ENCODE peak calls at places on chromosomes 2 and 18, in six cellular contexts. D, S, A, G, J and F are unnamed samples. For H3K4me1, the result is how much of the 10 kb centered on the place peaks cover.

GRCh38 chr2:10778724-10779115 is 33.9 kb downstream of the PDIA6 start:
- DNase-seq in A (no peak), D (no peak), S (no peak), G (no peak), J (no peak), F (no peak)

GRCh38 chr2:36556847-36557246 is 41.1 kb downstream of the FEZ2 start:
- DNase-seq in A (no peak), J (no peak), G (no peak), D (no peak), S (no peak), F (no peak)

GRCh38 chr18:49838381-49838780 is 25.0 kb upstream of the ACAA2 start:
- DNase-seq in A (no peak), S (no peak), G (no peak), D (no peak), J (no peak), F (no peak)

GRCh38 chr18:79911009-79911870 is 40.2 kb downstream of the SLC66A2 start:
- DNase-seq in S (no peak), G (no peak), A (no peak), D (peak), J (no peak), F (no peak)

GRCh38 chr18:57475903-57476302 is 40.7 kb downstream of the ONECUT2 start:
- DNase-seq in A (no peak), D (no peak), G (no peak), S (no peak), J (no peak), F (no peak)

GRCh38 chr18:58649966-58650816 is 21.1 kb upstream of the MALT1 start:
- DNase-seq in J (no peak), G (no peak), D (no peak), A (no peak), S (no peak), F (no peak)

GRCh38 chr2:72948431-72948830 is 31.1 kb downstream of the EMX1 start:
- DNase-seq in J (no peak), G (no peak), D (no peak), A (no peak), S (no peak), F (no peak)

GRCh38 chr2:215736653-215737290 is 276.6 kb downstream of the MREG start:
- DNase-seq in D (no peak), G (no peak), J (peak), S (no peak), A (no peak), F (peak)

GRCh38 chr2:209334188-209335017 is 89.4 kb upstream of the MAP2 start:
- DNase-seq in D (peak), A (peak), J (peak), G (no peak), S (no peak), F (peak)

GRCh38 chr2:16249269-16250055 is 309.1 kb downstream of the MYCN start:
- DNase-seq in S (no peak), D (no peak), J (no peak), A (no peak), G (no peak), F (no peak)

GRCh38 chr2:27152796-27153464 is 4.1 kb downstream of the TCF23 start:
- DNase-seq in S (no peak), G (no peak), A (no peak), D (no peak), J (no peak), F (no peak)

GRCh38 chr2:143296089-143296488 is 166.9 kb downstream of the ARHGAP15 start:
- DNase-seq in S (no peak), J (no peak), D (no peak), G (no peak), A (no peak), F (no peak)

GRCh38 chr18:63997041-63997440 is 27.2 kb downstream of the SERPINB8 start:
- DNase-seq in D (no peak), S (no peak), G (no peak), A (no peak), J (no peak), F (no peak)

GRCh38 chr2:28347596-28347995 is 45.1 kb upstream of the FOSL2 start:
- DNase-seq in G (no peak), J (no peak), A (no peak), D (peak), S (no peak), F (no peak)

GRCh38 chr2:33014268-33014667 is 67.5 kb downstream of the LTBP1 start:
- DNase-seq in A (no peak), S (no peak), J (no peak), G (no peak), D (no peak), F (no peak)

GRCh38 chr2:73004889-73005596 is 66.5 kb downstream of the SFXN5 start:
- DNase-seq in S (no peak), A (no peak), J (no peak), D (no peak), G (no peak), F (no peak)

GRCh38 chr2:190564838-190565237 is 30.3 kb upstream of the NEMP2 start:
- DNase-seq in S (no peak), A (no peak), J (no peak), G (no peak), D (no peak), F (no peak)

GRCh38 chr2:42770288-42771131 is 6.6 kb upstream of the OXER1 start:
- DNase-seq in J (peak), A (no peak), G (no peak), D (peak), S (no peak), F (peak)

GRCh38 chr18:60377778-60378469 is 5.3 kb upstream of the MC4R start:
- DNase-seq in G (no peak), D (no peak), S (no peak), J (no peak), A (no peak), F (no peak)

GRCh38 chr2:127643698-127644660 is 2.0 kb upstream of the GPR17 start:
- DNase-seq in G (no peak), J (no peak), A (no peak), D (no peak), S (no peak), F (no peak)
- H3K4me1 ChIP-seq in G (under half), J (under half), A (half or more), D (under half), S (under half), F (under half)

GRCh38 chr18:10414293-10414842 is 40.1 kb upstream of the APCDD1 start:
- DNase-seq in G (no peak), J (no peak), S (no peak), D (no peak), A (no peak), F (no peak)

GRCh38 chr18:10410472-10411300 is 43.7 kb upstream of the APCDD1 start:
- DNase-seq in J (no peak), G (no peak), S (no peak), D (no peak), A (no peak), F (no peak)

GRCh38 chr18:10416020-10416419 is 38.4 kb upstream of the APCDD1 start:
- DNase-seq in S (no peak), G (no peak), D (no peak), J (no peak), A (no peak), F (no peak)

GRCh38 chr18:10412933-10413332 is 41.5 kb upstream of the APCDD1 start:
- DNase-seq in S (no peak), G (no peak), D (no peak), A (no peak), J (no peak), F (no peak)

GRCh38 chr18:10413722-10414121 is 40.7 kb upstream of the APCDD1 start:
- DNase-seq in J (no peak), S (no peak), A (no peak), D (no peak), G (no peak), F (no peak)
- H3K4me1 ChIP-seq in J (under half), S (under half), A (under half), D (under half), G (under half), F (under half)

GRCh38 chr18:21672868-21673267 is 31.7 kb downstream of the ABHD3 start:
- DNase-seq in S (no peak), A (peak), G (no peak), J (peak), D (no peak), F (no peak)

GRCh38 chr18:21664069-21664468 is 40.5 kb downstream of the ABHD3 start:
- DNase-seq in J (peak), S (no peak), G (no peak), D (no peak), A (no peak), F (no peak)

GRCh38 chr18:21669736-21670135 is 34.8 kb downstream of the ABHD3 start:
- DNase-seq in A (no peak), J (no peak), S (no peak), D (no peak), G (no peak), F (no peak)
- H3K4me1 ChIP-seq in A (under half), J (half or more), S (under half), D (under half), G (under half), F (under half)

GRCh38 chr2:108619916-108620620 is 85.8 kb downstream of the LIMS1 start:
- DNase-seq in D (no peak), J (no peak), S (no peak), A (no peak), G (no peak), F (no peak)

GRCh38 chr2:108621087-108621559 is 86.9 kb downstream of the LIMS1 start:
- DNase-seq in J (no peak), D (peak), S (peak), A (no peak), G (peak), F (no peak)

GRCh38 chr2:108623616-108624015 is 89.3 kb downstream of the LIMS1 start:
- DNase-seq in A (no peak), S (no peak), D (no peak), G (no peak), J (no peak), F (no peak)

GRCh38 chr2:108620656-108621055 is 86.4 kb downstream of the LIMS1 start:
- DNase-seq in D (no peak), J (no peak), A (no peak), S (no peak), G (no peak), F (no peak)

DNA sequence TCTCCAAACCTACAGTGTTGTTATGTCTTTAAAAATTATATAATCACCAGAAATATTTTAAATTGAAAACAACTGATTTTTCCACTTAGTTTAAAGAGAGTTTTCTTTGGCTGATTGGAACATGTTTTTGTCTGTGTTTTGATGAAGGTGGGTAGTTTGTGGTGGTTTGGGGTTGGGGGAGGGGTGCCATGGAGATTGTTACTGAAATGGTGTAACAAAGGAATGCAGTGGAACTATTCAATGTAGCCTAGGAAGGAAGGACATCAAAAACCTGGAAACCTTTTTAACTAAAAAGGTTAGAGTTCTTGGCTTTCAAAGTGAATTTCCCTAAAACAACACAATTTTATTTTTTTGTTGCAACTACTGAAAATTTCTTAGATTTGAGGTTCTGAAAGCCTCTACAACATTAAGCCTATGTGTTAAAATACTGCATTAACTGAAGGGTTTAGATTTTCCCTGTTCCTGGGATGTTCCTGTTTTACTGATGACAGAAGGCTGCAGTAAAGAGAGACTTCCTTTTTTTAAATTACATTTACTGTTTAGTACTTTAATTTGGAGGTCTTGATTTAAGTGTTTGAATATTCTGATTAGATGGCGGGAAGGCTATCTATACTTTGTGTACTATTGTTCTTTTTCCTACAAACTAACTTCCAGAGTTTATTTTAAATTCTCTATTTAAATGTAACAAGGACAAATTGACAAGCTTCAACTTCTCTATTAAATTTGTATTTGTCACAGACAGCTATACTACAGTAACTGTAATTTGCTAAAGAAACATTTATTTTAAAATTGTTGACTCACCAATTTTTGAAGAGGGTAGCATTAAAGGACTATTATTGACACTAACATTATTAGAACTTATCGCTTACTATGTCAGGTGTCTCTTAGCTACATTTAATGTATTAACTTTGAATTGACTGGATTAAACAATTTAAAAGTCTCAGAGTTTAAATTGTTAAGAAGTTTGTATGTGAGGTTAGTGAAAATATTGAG is 87.7 kb downstream of the LIMS1 start:
- DNase-seq in D (no peak), G (no peak), A (no peak), J (no peak), S (peak), F (no peak)
- H3K4me1 ChIP-seq in D (half or more), G (half or more), A (half or more), J (half or more), S (half or more), F (under half)

DNA sequence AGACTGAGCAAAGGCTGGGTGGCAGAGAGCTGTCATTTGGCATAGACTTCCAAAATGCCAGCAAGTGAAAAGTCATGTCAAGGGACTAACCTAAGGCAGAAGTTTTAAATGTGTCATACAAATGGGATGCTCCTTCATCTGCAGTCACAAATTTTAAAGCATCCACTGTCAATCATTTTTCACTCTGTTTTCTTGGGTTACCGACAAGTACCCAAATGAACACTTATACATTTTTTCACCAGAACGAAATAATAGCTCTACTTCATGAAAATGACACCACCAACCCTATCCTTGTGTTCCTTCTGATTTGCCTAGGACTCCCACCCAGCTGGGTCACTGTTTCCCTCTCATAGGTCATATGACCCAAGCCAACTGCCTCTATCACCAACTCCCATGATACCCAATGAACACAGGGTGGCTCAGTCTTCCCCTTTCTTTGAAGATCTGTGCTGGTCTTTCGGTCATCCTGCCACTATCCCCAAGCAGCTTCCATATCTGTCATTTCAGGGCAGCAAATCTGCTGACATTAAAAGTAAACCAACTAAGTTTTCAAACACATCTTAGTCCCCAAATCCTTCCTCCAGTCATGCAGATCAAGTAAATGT is 21.5 kb downstream of the KLF7 start:
- DNase-seq in A (no peak), J (no peak), S (no peak), D (no peak), G (no peak), F (no peak)
- H3K4me1 ChIP-seq in A (half or more), J (half or more), S (under half), D (half or more), G (under half), F (under half)

GRCh38 chr2:231684314-231685223 is 23.8 kb upstream of the PTMA start:
- DNase-seq in A (peak), D (no peak), S (no peak), G (no peak), J (no peak), F (no peak)
- H3K4me1 ChIP-seq in A (under half), D (under half), S (under half), G (under half), J (under half), F (under half)

GRCh38 chr18:44698518-44698917 is 17.8 kb downstream of the SETBP1 start:
- DNase-seq in S (no peak), G (no peak), D (no peak), J (no peak), A (no peak), F (no peak)

GRCh38 chr18:44699571-44700261 is 19.0 kb downstream of the SETBP1 start:
- DNase-seq in J (no peak), S (no peak), G (no peak), D (no peak), A (no peak), F (no peak)

GRCh38 chr18:44696892-44697291 is 16.2 kb downstream of the SETBP1 start:
- DNase-seq in G (no peak), A (peak), D (no peak), S (no peak), J (no peak), F (no peak)

GRCh38 chr18:44695503-44695902 is 14.8 kb downstream of the SETBP1 start:
- DNase-seq in G (no peak), A (no peak), D (no peak), J (no peak), S (no peak), F (no peak)

GRCh38 chr18:44697315-44697714 is 16.6 kb downstream of the SETBP1 start:
- DNase-seq in A (no peak), D (no peak), J (no peak), G (no peak), S (no peak), F (no peak)
- H3K4me1 ChIP-seq in A (under half), D (under half), J (under half), G (under half), S (under half), F (under half)

GRCh38 chr2:217842038-217842437 is 160.8 kb downstream of the TNS1 start:
- DNase-seq in D (no peak), G (no peak), S (no peak), J (no peak), A (no peak), F (no peak)
- H3K4me1 ChIP-seq in D (half or more), G (under half), S (under half), J (under half), A (half or more), F (under half)

DNA sequence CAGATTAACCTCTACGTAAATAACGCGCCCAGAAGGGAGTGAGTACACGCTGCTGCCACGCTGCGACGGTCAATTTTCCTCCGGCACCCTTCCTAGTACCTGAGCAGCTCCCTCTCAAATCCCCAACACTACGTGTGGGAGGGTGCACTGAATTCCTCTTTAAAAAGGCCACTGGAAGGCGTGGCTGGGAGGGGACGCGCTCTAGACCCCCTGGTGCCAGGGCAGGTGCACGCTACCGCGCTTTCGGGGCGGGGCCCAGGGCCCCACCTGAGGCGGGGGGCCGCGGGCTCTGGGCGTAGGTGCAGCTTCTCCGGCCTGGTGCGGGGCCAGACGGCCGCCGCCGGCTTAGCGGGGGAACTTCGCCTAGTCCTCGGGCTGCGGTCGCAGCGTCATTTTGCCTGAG is 668 bp upstream of the ANKRD12 start:
- DNase-seq in S (no peak), G (no peak), J (peak), A (peak), D (no peak), F (peak)
- H3K4me1 ChIP-seq in S (under half), G (half or more), J (under half), A (under half), D (half or more), F (under half)

DNA sequence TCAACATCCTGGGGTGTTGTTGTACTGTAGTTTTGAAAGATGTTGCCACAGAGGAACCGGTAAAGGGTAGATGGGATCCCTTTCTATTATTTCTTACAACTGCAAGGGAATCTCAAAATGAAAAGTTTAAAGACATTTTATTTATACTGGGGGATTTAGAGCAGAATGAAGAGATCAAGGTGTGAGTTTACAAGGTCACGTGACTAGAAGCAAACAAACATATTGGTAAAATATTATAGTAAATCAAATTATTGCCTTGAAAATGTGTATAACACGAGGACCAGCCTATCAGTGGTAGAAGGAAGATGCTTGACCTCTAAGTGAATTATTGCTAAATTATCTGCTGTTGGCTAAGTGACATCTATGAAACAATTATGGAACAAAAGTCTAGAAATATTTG is 97.2 kb downstream of the SMIM21 start:
- DNase-seq in S (no peak), J (no peak), G (no peak), A (no peak), D (no peak), F (no peak)
- H3K4me1 ChIP-seq in S (under half), J (under half), G (under half), A (under half), D (under half), F (under half)